ENCODE peak calls at places on chromosomes 13 and 19, in eight cellular contexts. C is ovary, Z is stomach, A is upper lobe of left lung, X is GM12878, D is SK-N-SH, S is transverse colon, J is sigmoid colon. K is an unnamed sample.

GRCh38 chr19:704447-704741 is 4.3 kb upstream of the PALM start:
- DNase-seq in C (no peak), Z (no peak), A (no peak), X (no peak), D (no peak), S (no peak), J (no peak), K (no peak)

GRCh38 chr13:31756346-31756745 is 17.0 kb downstream of the RXFP2 start:
- DNase-seq in C (no peak), Z (no peak), A (no peak), X (no peak), D (no peak), S (no peak), J (no peak), K (no peak)

GRCh38 chr19:19459707-19460251 is 54.3 kb downstream of the GATAD2A start:
- DNase-seq in C (no peak), Z (peak; percentile 41), A (no peak), X (no peak), D (no peak), S (peak; percentile 54), J (no peak), K (no peak)

GRCh38 chr13:76293346-76293745 is 592.9 kb downstream of the KCTD12 start:
- DNase-seq in C (no peak), Z (no peak), A (no peak), X (no peak), D (no peak), S (no peak), J (no peak), K (no peak)

GRCh38 chr19:13938361-13939027 is at the start of gene PODNL1:
- DNase-seq in C (peak; percentile 67), Z (no peak), A (peak; percentile 54), X (no peak), D (peak; percentile 86), S (no peak), J (no peak), K (no peak)

GRCh38 chr13:112053167-112053743 is 13.7 kb upstream of the SOX1 start:
- DNase-seq in C (no peak), Z (no peak), A (no peak), X (no peak), D (no peak), S (no peak), J (no peak), K (no peak)

GRCh38 chr19:8459520-8460260 is 14.9 kb downstream of the HNRNPM start:
- DNase-seq in C (no peak), Z (no peak), A (no peak), X (no peak), D (no peak), S (no peak), J (no peak), K (no peak)

GRCh38 chr19:18440421-18440877 is 2.5 kb upstream of the ISYNA1 start:
- DNase-seq in C (peak; percentile 68), Z (no peak), A (peak; percentile 22), X (no peak), D (peak; percentile 64), S (no peak), J (no peak), K (no peak)

GRCh38 chr13:26377038-26377437 is 123.1 kb downstream of the CDK8 start:
- DNase-seq in C (no peak), Z (no peak), A (no peak), X (no peak), D (peak; percentile 38), S (no peak), J (no peak), K (no peak)

GRCh38 chr19:40284501-40285352 is at the start of gene AKT2:
- DNase-seq in C (peak; percentile 89), Z (no peak), A (peak; percentile 94), X (peak; percentile 48), D (peak; percentile 94), S (no peak), J (peak; percentile 85), K (no peak)

GRCh38 chr19:47331931-47332547 is at the start of gene C5AR2:
- DNase-seq in C (no peak), Z (no peak), A (no peak), X (no peak), D (no peak), S (no peak), J (no peak), K (no peak)

GRCh38 chr13:49630580-49630979 is 2.3 kb downstream of the ARL11 start:
- DNase-seq in C (no peak), Z (no peak), A (peak; percentile 33), X (no peak), D (no peak), S (no peak), J (no peak), K (no peak)

GRCh38 chr19:8512115-8512967 is 1.6 kb downstream of the ZNF414 start:
- DNase-seq in C (peak; percentile 56), Z (no peak), A (peak; percentile 72), X (no peak), D (peak; percentile 87), S (peak; percentile 43), J (no peak), K (no peak)

GRCh38 chr13:89982406-89983085 is 1364.9 kb upstream of the MIR17HG start:
- DNase-seq in C (no peak), Z (no peak), A (no peak), X (no peak), D (no peak), S (no peak), J (no peak), K (no peak)

GRCh38 chr13:22074403-22074802 is 403.5 kb downstream of the FGF9 start:
- DNase-seq in C (no peak), Z (no peak), A (no peak), X (no peak), D (no peak), S (no peak), J (no peak), K (no peak)

GRCh38 chr19:48511800-48512503 is at the start of gene LMTK3:
- DNase-seq in C (no peak), Z (no peak), A (peak; percentile 62), X (no peak), D (peak; percentile 97), S (peak; percentile 55), J (no peak), K (no peak)

GRCh38 chr19:31834070-31834469 is 484.8 kb upstream of the TSHZ3 start:
- DNase-seq in C (no peak), Z (no peak), A (no peak), X (no peak), D (no peak), S (no peak), J (no peak), K (no peak)

GRCh38 chr13:45873491-45874360 is 22.2 kb upstream of the SIAH3 start:
- DNase-seq in C (no peak), Z (no peak), A (no peak), X (no peak), D (no peak), S (no peak), J (no peak), K (peak; percentile 47)

DNA sequence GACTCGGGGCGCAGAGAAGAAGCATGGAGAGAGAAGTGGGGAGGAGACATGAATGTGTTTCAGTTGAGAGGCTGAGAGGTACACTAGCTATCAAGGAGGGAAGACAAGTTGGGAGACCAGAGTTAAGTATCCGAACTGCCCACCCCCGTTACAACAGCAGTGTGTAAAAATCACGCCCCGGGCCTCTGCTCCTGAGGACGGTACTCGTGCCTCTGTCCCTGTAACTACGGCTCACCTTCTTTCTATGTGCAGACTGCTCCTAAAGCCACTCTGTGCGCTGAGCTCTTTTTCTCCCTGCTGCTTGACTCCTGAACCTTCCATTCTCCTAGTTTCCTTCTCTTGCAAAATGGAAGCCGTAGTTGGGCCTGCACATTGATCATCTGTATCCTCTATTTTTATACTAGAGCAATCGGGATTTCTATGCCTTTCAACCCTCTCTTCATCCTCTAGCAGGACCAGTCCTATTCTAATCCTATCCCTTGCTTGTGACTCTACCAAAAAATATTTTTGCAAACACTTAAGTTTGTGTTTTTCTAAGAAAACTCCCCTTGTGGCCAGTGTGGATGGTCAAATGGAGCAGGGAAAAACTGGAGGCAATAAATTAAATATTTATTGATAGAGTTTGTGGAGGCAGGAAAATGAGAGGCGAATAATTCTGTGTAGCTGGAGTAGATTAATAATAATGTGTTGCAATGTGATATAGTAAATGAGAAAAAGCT is 569 bp downstream of the POLR1D start:
- DNase-seq in C (no peak), Z (no peak), A (no peak), X (no peak), D (peak; percentile 11), S (peak; percentile 35), J (no peak), K (no peak)
- TF ChIP-seq CTCF in C (no peak), Z (no peak), A (no peak), X (no peak), D (peak; percentile 66), S (peak; percentile 45), J (no peak), K (no peak)

GRCh38 chr19:6270822-6271221 is 9.0 kb downstream of the MLLT1 start:
- DNase-seq in C (no peak), Z (no peak), A (peak; percentile 39), X (no peak), D (no peak), S (no peak), J (no peak), K (no peak)

GRCh38 chr19:6269101-6269886 is 10.5 kb downstream of the MLLT1 start:
- DNase-seq in C (no peak), Z (no peak), A (no peak), X (no peak), D (no peak), S (no peak), J (no peak), K (no peak)

GRCh38 chr19:6271251-6271650 is 8.5 kb downstream of the MLLT1 start:
- DNase-seq in C (peak; percentile 69), Z (no peak), A (peak; percentile 58), X (no peak), D (peak; percentile 67), S (no peak), J (no peak), K (no peak)

GRCh38 chr19:6271721-6272410 is 7.9 kb downstream of the MLLT1 start:
- DNase-seq in C (peak; percentile 96), Z (peak; percentile 68), A (peak; percentile 90), X (no peak), D (peak; percentile 87), S (peak; percentile 64), J (peak; percentile 97), K (peak; percentile 96)

GRCh38 chr19:6270076-6270745 is 9.6 kb downstream of the MLLT1 start:
- DNase-seq in C (peak; percentile 53), Z (no peak), A (peak; percentile 74), X (no peak), D (no peak), S (no peak), J (no peak), K (no peak)
- TF ChIP-seq EP300 in C (no peak), Z (no peak), A (no peak), X (no peak), D (no peak), S (no peak), J (no peak), K (no peak)

GRCh38 chr13:99339230-99339721 is 32.1 kb upstream of the GPR183 start:
- DNase-seq in C (no peak), Z (no peak), A (no peak), X (no peak), D (no peak), S (no peak), J (no peak), K (no peak)
- TF ChIP-seq CTCF in C (no peak), Z (no peak), A (no peak), X (no peak), D (no peak), S (no peak), J (no peak), K (no peak)

DNA sequence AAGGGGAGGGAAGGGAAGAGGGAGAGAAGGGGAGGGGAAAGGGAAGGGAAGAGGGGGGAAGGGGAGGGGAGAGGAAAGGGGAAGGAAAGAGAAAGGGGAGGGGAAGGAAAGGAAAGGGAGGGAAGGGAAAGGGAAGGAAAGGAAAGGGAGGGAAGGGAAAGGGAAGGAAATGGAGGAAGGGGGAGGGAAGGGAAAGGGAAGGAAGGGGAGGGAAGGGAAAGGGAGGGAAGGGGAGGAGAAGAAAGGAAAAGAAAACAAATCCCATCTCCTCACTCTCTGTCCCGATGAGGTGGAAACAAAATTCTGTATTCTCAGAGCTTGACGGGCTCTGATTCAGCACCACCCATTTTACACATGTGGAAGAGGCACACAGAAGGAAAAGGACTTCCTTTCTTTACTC is 51.4 kb upstream of the SIN3B start:
- DNase-seq in C (no peak), Z (no peak), A (no peak), X (no peak), D (no peak), S (no peak), J (no peak), K (no peak)
- TF ChIP-seq EP300 in C (no peak), Z (no peak), A (no peak), X (no peak), D (no peak), S (no peak), J (no peak), K (no peak)

K was measured in esophagus muscularis mucosa.